ENCODE peak calls at places on chromosomes 12 and 14, in eight cellular contexts. K, W, Y, U, V, T, I and H are unnamed samples.

GRCh38 chr12:31021809-31022492 is 51.7 kb upstream of the DDX11 start:
- DNase-seq in K (no peak), W (no peak), Y (no peak), U (no peak), V (no peak), T (no peak), I (no peak), H (no peak)

GRCh38 chr12:122203301-122203967 is at the start of gene B3GNT4:
- DNase-seq in K (peak; percentile 69), W (no peak), Y (peak; percentile 59), U (peak; percentile 75), V (peak; percentile 76), T (peak; percentile 19), I (no peak), H (peak; percentile 72)

GRCh38 chr12:65524666-65525065 is 246.2 kb downstream of the MSRB3 start:
- DNase-seq in K (no peak), W (no peak), Y (no peak), U (no peak), V (peak; percentile 91), T (peak; percentile 55), I (no peak), H (no peak)

GRCh38 chr12:92036771-92037453 is 108.7 kb downstream of the BTG1 start:
- DNase-seq in K (no peak), W (no peak), Y (no peak), U (peak; percentile 23), V (no peak), T (no peak), I (no peak), H (no peak)

GRCh38 chr14:24984846-24985589 is 64.9 kb downstream of the STXBP6 start:
- DNase-seq in K (no peak), W (peak; percentile 78), Y (no peak), U (peak; percentile 83), V (no peak), T (no peak), I (peak; percentile 12), H (no peak)

GRCh38 chr12:49659753-49660152 is 36.4 kb downstream of the PRPF40B start:
- DNase-seq in K (no peak), W (no peak), Y (no peak), U (no peak), V (no peak), T (no peak), I (no peak), H (no peak)

GRCh38 chr12:70590549-70591226 is 46.5 kb downstream of the PTPRB start:
- DNase-seq in K (no peak), W (no peak), Y (no peak), U (no peak), V (no peak), T (no peak), I (no peak), H (no peak)

GRCh38 chr12:78316150-78316549 is 485.5 kb downstream of the NAV3 start:
- DNase-seq in K (no peak), W (no peak), Y (no peak), U (peak; percentile 25), V (no peak), T (no peak), I (no peak), H (no peak)

GRCh38 chr14:32038876-32039275 is 38.2 kb upstream of the ARHGAP5 start:
- DNase-seq in K (no peak), W (no peak), Y (no peak), U (no peak), V (no peak), T (peak; percentile 20), I (no peak), H (no peak)

GRCh38 chr12:29691146-29691854 is 92.4 kb downstream of the TMTC1 start:
- DNase-seq in K (no peak), W (no peak), Y (no peak), U (no peak), V (no peak), T (no peak), I (no peak), H (no peak)

GRCh38 chr12:19507823-19508222 is 68.5 kb downstream of the AEBP2 start:
- DNase-seq in K (no peak), W (no peak), Y (no peak), U (peak; percentile 44), V (peak; percentile 61), T (no peak), I (no peak), H (no peak)

GRCh38 chr14:36863271-36863670 is 201.6 kb downstream of the PAX9 start:
- DNase-seq in K (no peak), W (no peak), Y (no peak), U (no peak), V (peak; percentile 5), T (no peak), I (no peak), H (no peak)

GRCh38 chr12:31118831-31119530 is 45.3 kb downstream of the DDX11 start:
- DNase-seq in K (peak; percentile 20), W (no peak), Y (peak; percentile 18), U (peak; percentile 79), V (no peak), T (no peak), I (no peak), H (no peak)

GRCh38 chr12:65699251-65699650 is 125.0 kb upstream of the HMGA2 start:
- DNase-seq in K (peak; percentile 23), W (no peak), Y (no peak), U (peak; percentile 17), V (peak; percentile 84), T (peak; percentile 70), I (no peak), H (no peak)

GRCh38 chr12:107670999-107671643 is 14.5 kb upstream of the PWP1 start:
- DNase-seq in K (no peak), W (no peak), Y (peak; percentile 4), U (peak; percentile 44), V (peak; percentile 43), T (no peak), I (peak; percentile 37), H (no peak)
- H3K27ac ChIP-seq in K (no peak overlapping the region), W (no peak overlapping the region), Y (no peak overlapping the region), U (no peak overlapping the region), V (no peak overlapping the region), T (no peak overlapping the region), I (no peak overlapping the region), H (no peak overlapping the region)

GRCh38 chr12:101748907-101749306 is 9.6 kb upstream of the SYCP3 start:
- DNase-seq in K (no peak), W (no peak), Y (no peak), U (no peak), V (no peak), T (no peak), I (no peak), H (no peak)
- H3K27ac ChIP-seq in K (no peak overlapping the region), W (no peak overlapping the region), Y (no peak overlapping the region), U (no peak overlapping the region), V (no peak overlapping the region), T (no peak overlapping the region), I (no peak overlapping the region), H (no peak overlapping the region)

DNA sequence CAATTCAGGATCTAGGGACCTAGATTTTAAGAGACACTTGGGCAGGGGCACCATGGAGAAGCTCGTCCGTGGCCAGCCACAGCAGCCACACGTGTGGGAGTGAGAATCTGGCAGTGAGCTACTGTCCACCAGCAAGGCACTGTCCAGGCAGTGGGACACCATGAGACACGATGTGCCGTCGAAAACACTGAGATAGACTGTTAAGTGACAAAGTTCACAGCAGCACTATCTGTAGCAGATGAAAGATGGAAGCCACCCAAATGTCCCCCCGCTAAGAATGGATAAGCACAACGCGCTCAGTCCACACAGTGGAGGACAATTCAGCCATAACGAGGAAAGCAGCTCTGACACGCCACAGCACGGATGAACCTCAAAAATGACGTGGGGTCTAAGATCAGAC is 19.7 kb downstream of the RILPL1 start:
- DNase-seq in K (no peak), W (no peak), Y (no peak), U (no peak), V (no peak), T (no peak), I (no peak), H (no peak)
- H3K27ac ChIP-seq in K (peak overlapping the region; percentile 81), W (no peak overlapping the region), Y (no peak overlapping the region), U (peak overlapping the region; percentile 37), V (no peak overlapping the region), T (no peak overlapping the region), I (no peak overlapping the region), H (no peak overlapping the region)

DNA sequence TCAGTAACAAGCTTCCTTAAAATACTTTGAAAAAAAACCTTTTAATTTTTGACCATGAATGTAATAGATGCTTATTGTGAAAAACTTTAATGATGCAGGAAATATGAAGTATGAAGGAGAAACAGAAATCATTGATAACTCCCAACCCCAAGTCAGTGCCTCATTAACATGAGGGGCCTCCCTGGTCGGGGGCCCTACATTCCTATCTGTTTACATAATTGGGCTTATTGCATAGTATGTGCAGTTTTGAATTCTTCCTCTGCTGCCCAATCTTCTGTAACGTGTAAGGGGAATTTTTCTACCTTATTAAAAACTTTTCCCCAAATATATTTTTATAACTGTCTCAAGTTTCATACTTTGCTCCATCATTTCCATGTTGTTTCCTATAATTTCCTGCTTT is 63.0 kb downstream of the SLC25A47 start:
- DNase-seq in K (no peak), W (no peak), Y (no peak), U (peak; percentile 57), V (peak; percentile 8), T (no peak), I (no peak), H (no peak)
- H3K27ac ChIP-seq in K (no peak overlapping the region), W (no peak overlapping the region), Y (no peak overlapping the region), U (peak overlapping the region; percentile 59), V (no peak overlapping the region), T (no peak overlapping the region), I (peak overlapping the region; percentile 7), H (no peak overlapping the region)